ENCODE peak calls at places on chromosomes 2 and 18, in seven cellular contexts. S, N, D, F, G, X and M are unnamed samples.
A peak's percentile ranks its signal among the peaks of the same experiment; 100 is the strongest.

GRCh38 chr2:233919938-233920337 is 2.8 kb downstream of the TRPM8 start:
- DNase-seq in S (no peak), N (no peak), D (no peak), F (no peak), G (no peak), X (no peak), M (no peak)

GRCh38 chr18:48826271-48826670 is 124.5 kb downstream of the SMAD7 start:
- DNase-seq in S (no peak), N (no peak), D (no peak), F (no peak), G (no peak), X (no peak), M (no peak)

GRCh38 chr2:232876071-232876977 is 6.3 kb downstream of the SNORC start:
- DNase-seq in S (peak; percentile 72), N (peak; percentile 57), D (no peak), F (no peak), G (peak; percentile 24), X (no peak), M (peak; percentile 38)

GRCh38 chr2:177353084-177353483 is 39.5 kb upstream of the AGPS start:
- DNase-seq in S (no peak), N (no peak), D (no peak), F (no peak), G (no peak), X (no peak), M (no peak)

GRCh38 chr2:187553908-187554703 is at the start of gene TFPI:
- DNase-seq in S (peak; percentile 70), N (no peak), D (no peak), F (no peak), G (no peak), X (no peak), M (no peak)

GRCh38 chr2:79750321-79750720 is 237.5 kb downstream of the CTNNA2 start:
- DNase-seq in S (no peak), N (no peak), D (no peak), F (no peak), G (no peak), X (no peak), M (no peak)

GRCh38 chr2:232411901-232412629 is 5.4 kb downstream of the ALPG start:
- DNase-seq in S (no peak), N (no peak), D (no peak), F (no peak), G (no peak), X (no peak), M (no peak)

GRCh38 chr2:177683473-177684069 is 291.0 kb downstream of the AGPS start:
- DNase-seq in S (no peak), N (no peak), D (no peak), F (no peak), G (no peak), X (no peak), M (no peak)